ENCODE peak calls at places on chromosomes 6 and 20, in five cellular contexts. C, G, Z, J and Q are unnamed samples. For H3K4me1, the result is how much of the 10 kb centered on the place peaks cover.

GRCh38 chr6:159836294-159837140 is 36.4 kb downstream of the PNLDC1 start:
- DNase-seq in C (no peak), G (peak), Z (no peak), J (peak), Q (no peak)

GRCh38 chr20:50187403-50188051 is 3.1 kb upstream of the CEBPB start:
- DNase-seq in C (no peak), G (peak), Z (peak), J (peak), Q (peak)

GRCh38 chr6:74568851-74569250 is 637.0 kb downstream of the COL12A1 start:
- DNase-seq in C (no peak), G (no peak), Z (no peak), J (no peak), Q (no peak)

GRCh38 chr6:13715444-13715883 is 3.8 kb upstream of the RANBP9 start:
- DNase-seq in C (no peak), G (no peak), Z (peak), J (no peak), Q (peak)

GRCh38 chr6:16238057-16238657 is at the start of gene GMPR:
- DNase-seq in C (peak), G (peak), Z (peak), J (peak), Q (peak)

GRCh38 chr20:40811660-40812414 is 122.8 kb upstream of the MAFB start:
- DNase-seq in C (peak), G (no peak), Z (no peak), J (no peak), Q (no peak)

GRCh38 chr20:46087161-46087560 is 2.6 kb downstream of the NCOA5 start:
- DNase-seq in C (no peak), G (no peak), Z (peak), J (no peak), Q (no peak)

GRCh38 chr6:152529364-152529763 is 107.8 kb downstream of the SYNE1 start:
- DNase-seq in C (no peak), G (no peak), Z (no peak), J (no peak), Q (no peak)

GRCh38 chr6:30821862-30822784 is 62.2 kb upstream of the DDR1 start:
- DNase-seq in C (no peak), G (no peak), Z (peak), J (no peak), Q (peak)

GRCh38 chr6:81623106-81623834 is 129.2 kb downstream of the TENT5A start:
- DNase-seq in C (no peak), G (no peak), Z (no peak), J (no peak), Q (no peak)

GRCh38 chr20:34705383-34706021 is 1.4 kb downstream of the TP53INP2 start:
- DNase-seq in C (peak), G (no peak), Z (peak), J (no peak), Q (peak)

GRCh38 chr6:112833546-112834215 is 486.6 kb downstream of the RFPL4B start:
- DNase-seq in C (no peak), G (no peak), Z (no peak), J (no peak), Q (no peak)

GRCh38 chr6:16760536-16761468 is at the start of gene ATXN1:
- DNase-seq in C (peak), G (peak), Z (peak), J (peak), Q (peak)

GRCh38 chr6:35678021-35678654 is 10.6 kb downstream of the FKBP5 start:
- DNase-seq in C (no peak), G (no peak), Z (no peak), J (no peak), Q (no peak)

GRCh38 chr6:108578595-108579038 is 17.9 kb downstream of the FOXO3 start:
- DNase-seq in C (no peak), G (no peak), Z (no peak), J (no peak), Q (no peak)

GRCh38 chr6:20377623-20378265 is 23.9 kb upstream of the E2F3 start:
- DNase-seq in C (no peak), G (no peak), Z (peak), J (no peak), Q (no peak)

GRCh38 chr20:39767352-39767751 is 805.2 kb downstream of the DHX35 start:
- DNase-seq in C (no peak), G (no peak), Z (no peak), J (no peak), Q (no peak)

GRCh38 chr20:45975686-45976085 is 3.7 kb upstream of the ZNF335 start:
- DNase-seq in C (no peak), G (no peak), Z (no peak), J (no peak), Q (no peak)

GRCh38 chr20:59333260-59333845 is 32.9 kb downstream of the EDN3 start:
- DNase-seq in C (no peak), G (no peak), Z (no peak), J (no peak), Q (no peak)

GRCh38 chr20:18628330-18628941 is 40.6 kb downstream of the DTD1 start:
- DNase-seq in C (peak), G (no peak), Z (peak), J (no peak), Q (peak)

GRCh38 chr6:39296745-39297640 is 17.2 kb downstream of the KCNK17 start:
- DNase-seq in C (no peak), G (peak), Z (no peak), J (no peak), Q (no peak)

GRCh38 chr6:108165714-108166663 is at the start of gene NR2E1:
- DNase-seq in C (peak), G (no peak), Z (no peak), J (no peak), Q (peak)

GRCh38 chr20:3716195-3716834 is 3.9 kb upstream of the SIGLEC1 start:
- DNase-seq in C (peak), G (peak), Z (peak), J (peak), Q (peak)

GRCh38 chr6:136158398-136158797 is 91.7 kb downstream of the MTFR2 start:
- DNase-seq in C (no peak), G (peak), Z (no peak), J (peak), Q (no peak)

GRCh38 chr20:23659989-23660837 is 22.5 kb upstream of the CST3 start:
- DNase-seq in C (no peak), G (no peak), Z (no peak), J (no peak), Q (no peak)

GRCh38 chr6:73983367-73983766 is 287.4 kb downstream of the CD109 start:
- DNase-seq in C (no peak), G (no peak), Z (no peak), J (no peak), Q (no peak)

GRCh38 chr6:155782320-155782730 is 326.7 kb upstream of the NOX3 start:
- DNase-seq in C (no peak), G (no peak), Z (peak), J (no peak), Q (peak)

GRCh38 chr6:125913864-125914351 is 42.7 kb upstream of the HINT3 start:
- DNase-seq in C (no peak), G (no peak), Z (peak), J (peak), Q (peak)

GRCh38 chr6:42599558-42599957 is 35.7 kb downstream of the UBR2 start:
- DNase-seq in C (no peak), G (no peak), Z (no peak), J (no peak), Q (no peak)

GRCh38 chr6:5995705-5996686 is 10.7 kb downstream of the NRN1 start:
- DNase-seq in C (peak), G (no peak), Z (no peak), J (peak), Q (peak)

GRCh38 chr6:105135056-105135455 is 44.8 kb downstream of the POPDC3 start:
- DNase-seq in C (no peak), G (no peak), Z (peak), J (no peak), Q (peak)
- H3K4me1 ChIP-seq in C (under half), G (under half), Z (under half), J (under half), Q (under half)

DNA sequence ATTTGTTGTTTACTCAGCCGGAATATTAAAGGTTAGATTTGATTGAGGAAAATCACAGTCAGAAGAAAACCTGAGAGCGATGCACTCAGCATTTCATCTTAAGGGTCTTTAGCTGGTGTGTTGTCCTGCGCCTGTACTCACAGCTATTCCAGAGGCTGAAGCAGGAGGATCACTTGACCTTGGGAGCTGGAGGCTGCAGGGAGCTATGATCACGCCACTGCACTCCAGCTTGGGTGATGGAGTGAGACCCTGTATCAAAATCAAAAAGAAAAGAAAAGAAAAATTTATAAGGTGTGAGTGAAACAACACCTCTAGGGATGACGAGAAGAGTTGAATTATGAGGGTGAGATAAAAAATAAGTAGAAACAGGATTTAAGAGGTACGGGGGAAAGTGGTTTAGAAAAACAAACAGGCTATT is 165.0 kb downstream of the TRIM27 start:
- DNase-seq in C (no peak), G (no peak), Z (no peak), J (no peak), Q (no peak)
- H3K27ac ChIP-seq in C (no peak), G (peak), Z (no peak), J (no peak), Q (no peak)

GRCh38 chr6:154341326-154341725 is 15.3 kb downstream of the IPCEF1 start:
- DNase-seq in C (no peak), G (no peak), Z (no peak), J (no peak), Q (no peak)

GRCh38 chr6:154347981-154348380 is 8.6 kb downstream of the IPCEF1 start:
- DNase-seq in C (no peak), G (no peak), Z (no peak), J (no peak), Q (no peak)

GRCh38 chr6:154345811-154346210 is 10.8 kb downstream of the IPCEF1 start:
- DNase-seq in C (no peak), G (no peak), Z (no peak), J (no peak), Q (no peak)

GRCh38 chr6:154341876-154342275 is 14.7 kb downstream of the IPCEF1 start:
- DNase-seq in C (no peak), G (no peak), Z (no peak), J (no peak), Q (peak)

DNA sequence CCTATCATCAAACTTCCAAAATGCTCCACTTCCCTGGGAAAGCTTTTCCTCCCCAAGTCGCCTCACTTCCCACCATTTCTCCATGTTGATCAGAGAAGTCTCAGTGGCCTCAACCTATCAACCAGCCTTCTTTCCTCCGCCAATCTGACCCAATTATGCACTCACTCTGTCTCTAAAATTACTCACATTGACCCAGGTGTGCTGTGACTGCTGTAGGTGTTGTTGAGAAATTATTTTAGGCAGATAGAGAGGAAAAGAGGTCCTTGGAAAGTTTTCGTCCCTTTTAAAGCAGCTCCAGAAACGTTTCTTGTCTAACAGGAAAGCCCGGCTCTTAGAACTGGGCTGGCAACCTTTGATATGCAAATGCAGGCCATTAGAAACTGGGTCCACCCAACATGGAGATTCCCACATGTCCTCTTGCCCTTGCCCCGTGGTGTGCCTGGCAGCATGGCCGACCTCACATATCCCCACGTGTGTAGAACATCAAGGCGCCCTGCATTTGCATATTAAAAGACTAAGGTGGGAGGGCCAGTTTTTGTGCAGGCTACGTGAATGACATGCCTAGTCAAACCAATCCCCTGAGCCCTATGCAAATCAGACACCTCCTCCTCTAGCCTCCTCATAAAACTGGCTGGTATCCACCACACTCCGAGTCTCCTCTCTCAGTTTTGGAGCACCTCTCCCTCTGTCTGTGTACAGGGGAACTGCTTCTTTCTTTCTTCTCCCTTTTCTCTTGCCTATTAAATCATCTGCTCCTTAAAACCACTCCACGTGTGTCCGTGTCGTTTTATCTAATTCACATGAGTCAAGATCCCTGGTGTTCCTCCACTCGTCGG is 12.9 kb downstream of the IPCEF1 start:
- DNase-seq in C (peak), G (peak), Z (peak), J (no peak), Q (peak)
- TF ChIP-seq CTCF in C (peak), G (no peak), Z (peak), J (peak), Q (peak)

DNA sequence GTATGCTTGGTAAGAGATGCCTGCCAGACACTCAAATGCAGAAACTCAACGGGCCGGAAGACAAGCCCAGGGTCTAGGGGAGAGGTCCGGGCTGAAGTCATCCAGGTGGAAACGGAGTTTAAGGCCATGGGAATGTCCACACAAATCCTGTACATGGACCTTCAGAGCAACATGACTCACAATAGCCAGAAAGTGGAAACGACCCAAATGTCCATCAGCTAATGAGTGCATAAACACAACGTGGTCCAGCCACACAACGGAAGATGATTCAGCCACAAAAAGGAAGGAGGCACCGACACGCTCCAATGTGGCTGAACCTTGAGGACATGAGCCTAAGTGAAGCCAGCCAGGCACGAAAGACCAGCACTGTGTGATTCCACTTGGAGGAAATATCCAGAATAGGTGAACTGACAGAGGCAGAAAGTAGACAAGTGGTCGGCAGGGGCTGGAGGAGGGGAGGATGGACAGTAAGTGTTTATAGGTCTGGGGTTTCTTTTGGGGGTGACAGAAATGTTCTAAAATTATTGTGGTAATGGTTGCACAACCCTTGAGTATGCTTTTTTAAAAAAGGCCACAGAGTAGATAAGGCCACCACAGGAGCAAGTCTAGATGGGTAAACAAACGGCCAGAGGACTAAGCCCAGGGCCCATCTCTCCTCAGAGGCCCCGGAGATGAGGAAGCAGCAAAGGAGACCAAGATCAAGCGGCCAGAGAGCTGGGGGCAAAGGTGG is 105.6 kb downstream of the PREX1 start:
- DNase-seq in C (no peak), G (no peak), Z (no peak), J (no peak), Q (no peak)
- H3K4me1 ChIP-seq in C (under half), G (under half), Z (under half), J (under half), Q (under half)

GRCh38 chr20:43655937-43656336 is 11.0 kb upstream of the MYBL2 start:
- DNase-seq in C (no peak), G (no peak), Z (no peak), J (no peak), Q (no peak)

GRCh38 chr20:43653966-43654365 is 12.9 kb upstream of the MYBL2 start:
- DNase-seq in C (no peak), G (no peak), Z (no peak), J (no peak), Q (no peak)

GRCh38 chr20:43658723-43659419 is 8.0 kb upstream of the MYBL2 start:
- DNase-seq in C (no peak), G (no peak), Z (peak), J (no peak), Q (no peak)

GRCh38 chr20:43662943-43663655 is 3.8 kb upstream of the MYBL2 start:
- DNase-seq in C (no peak), G (no peak), Z (peak), J (no peak), Q (peak)

DNA sequence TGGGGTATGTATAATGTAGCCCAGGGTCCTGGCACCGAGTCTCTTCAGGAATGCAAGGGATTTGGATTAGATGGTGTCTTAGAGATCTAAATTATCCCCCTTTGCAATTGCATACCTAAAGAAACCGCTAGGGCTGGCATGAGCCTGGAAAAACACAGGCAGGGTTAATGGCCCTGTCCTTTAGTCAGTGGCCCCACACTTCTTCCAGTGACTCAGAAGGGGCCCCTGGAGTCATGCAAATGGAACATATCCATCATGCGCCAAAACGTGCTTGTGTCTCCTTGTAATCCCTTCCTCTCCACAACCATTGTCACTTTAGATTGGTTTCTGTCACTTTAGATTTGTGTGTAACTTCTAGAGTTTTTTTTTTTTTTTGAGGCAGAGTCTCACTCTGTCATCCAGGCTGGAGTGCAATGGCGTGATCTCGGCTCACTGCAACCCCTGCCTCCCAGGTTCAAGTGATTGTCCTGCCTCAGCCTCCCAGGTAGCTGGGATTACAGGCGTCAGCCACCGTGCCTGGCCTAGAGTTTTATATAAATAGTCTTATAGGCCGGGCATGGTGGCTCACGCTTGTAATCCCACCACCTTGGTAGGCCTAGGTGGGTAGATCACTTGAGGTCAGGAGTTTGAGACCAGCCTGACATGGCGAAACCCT is 8.7 kb upstream of the MYBL2 start:
- DNase-seq in C (no peak), G (no peak), Z (peak), J (no peak), Q (peak)
- H3K27ac ChIP-seq in C (no peak), G (no peak), Z (peak), J (peak), Q (peak)

GRCh38 chr6:44628347-44628746 is 240.8 kb downstream of the CDC5L start:
- DNase-seq in C (no peak), G (no peak), Z (no peak), J (no peak), Q (no peak)

GRCh38 chr6:44625996-44626395 is 238.5 kb downstream of the CDC5L start:
- DNase-seq in C (no peak), G (no peak), Z (no peak), J (no peak), Q (no peak)

GRCh38 chr6:44627879-44628271 is 240.4 kb downstream of the CDC5L start:
- DNase-seq in C (no peak), G (no peak), Z (no peak), J (no peak), Q (no peak)

GRCh38 chr6:44626608-44627007 is 239.1 kb downstream of the CDC5L start:
- DNase-seq in C (no peak), G (no peak), Z (no peak), J (no peak), Q (no peak)

DNA sequence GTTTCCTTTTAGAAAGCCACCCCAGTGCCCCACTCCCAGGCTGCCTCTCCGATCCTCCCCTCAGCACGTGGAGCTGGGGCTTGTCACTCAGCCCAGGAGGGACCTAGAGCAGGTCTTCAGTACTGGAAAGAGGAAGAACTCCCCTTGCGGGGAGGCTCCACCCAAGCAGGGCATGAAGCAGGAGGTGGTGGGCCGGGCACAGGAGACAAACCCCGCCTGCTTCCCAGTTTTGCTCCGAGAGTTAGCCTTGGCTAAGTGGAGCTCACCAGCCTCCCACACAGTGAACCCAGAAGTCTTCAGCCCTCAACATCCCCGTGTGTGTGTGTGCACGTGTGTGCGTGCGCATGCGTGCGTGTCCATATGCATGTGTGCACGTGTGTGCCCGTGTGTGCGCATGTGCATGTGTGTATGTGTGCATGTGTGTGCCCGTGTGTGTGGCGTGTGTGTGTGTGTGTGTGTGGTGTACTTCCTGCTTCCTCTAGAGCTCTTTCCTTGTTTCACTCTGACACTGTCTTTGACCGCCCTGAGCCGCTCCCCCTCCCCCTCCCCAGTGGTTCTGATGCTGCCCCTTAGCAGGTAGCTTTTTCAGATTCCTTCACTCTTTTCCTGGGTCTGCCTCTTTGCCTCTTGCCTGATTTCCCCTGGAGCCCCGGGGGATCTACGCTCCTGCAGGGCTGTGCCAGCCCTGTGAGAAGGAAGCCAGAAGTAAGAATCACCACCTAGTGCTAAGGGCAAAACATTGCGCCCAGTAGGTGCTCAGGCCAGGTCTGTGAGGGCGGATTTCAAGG is 239.8 kb downstream of the CDC5L start:
- DNase-seq in C (peak), G (no peak), Z (no peak), J (no peak), Q (no peak)
- TF ChIP-seq CTCF in C (peak), G (no peak), Z (peak), J (no peak), Q (no peak)